ENCODE peak calls at places on chromosome 14, in nine cellular contexts. One of them, this sample, is unnamed.

GRCh38 chr14:69237584-69237983 is 22.4 kb upstream of the GALNT16 start:
- DNase-seq in HCT116: no peak
- DNase-seq in breast epithelium: no peak
- DNase-seq in A549: no peak
- DNase-seq in HepG2: no peak
- DNase-seq in right lobe of liver: no peak
- DNase-seq in GM12878: no peak
- DNase-seq in IMR-90: no peak
- DNase-seq in transverse colon: no peak
- DNase-seq in this sample: no peak

GRCh38 chr14:37598085-37598972 is 2.9 kb downstream of the TTC6 start:
- DNase-seq in HCT116: no peak
- DNase-seq in A549: no peak
- DNase-seq in GM12878: no peak
- DNase-seq in right lobe of liver: no peak
- DNase-seq in transverse colon: peak
- DNase-seq in breast epithelium: no peak
- DNase-seq in HepG2: no peak
- DNase-seq in IMR-90: no peak
- DNase-seq in this sample: no peak

GRCh38 chr14:101494826-101495225 is 66.5 kb upstream of the DIO3 start:
- DNase-seq in transverse colon: peak
- DNase-seq in GM12878: no peak
- DNase-seq in HCT116: no peak
- DNase-seq in IMR-90: no peak
- DNase-seq in HepG2: no peak
- DNase-seq in breast epithelium: no peak
- DNase-seq in right lobe of liver: no peak
- DNase-seq in A549: no peak
- DNase-seq in this sample: no peak

GRCh38 chr14:77098470-77099353 is 654 bp downstream of the CIPC start:
- DNase-seq in IMR-90: no peak
- DNase-seq in HepG2: no peak
- DNase-seq in HCT116: no peak
- DNase-seq in breast epithelium: peak
- DNase-seq in A549: no peak
- DNase-seq in right lobe of liver: peak
- DNase-seq in GM12878: no peak
- DNase-seq in transverse colon: peak
- DNase-seq in this sample: peak

GRCh38 chr14:32330356-32331226 is 1.5 kb downstream of the AKAP6 start:
- DNase-seq in breast epithelium: no peak
- DNase-seq in IMR-90: no peak
- DNase-seq in HepG2: no peak
- DNase-seq in right lobe of liver: no peak
- DNase-seq in GM12878: no peak
- DNase-seq in A549: no peak
- DNase-seq in HCT116: no peak
- DNase-seq in transverse colon: peak
- DNase-seq in this sample: peak

GRCh38 chr14:83827383-83827782 is 1702.6 kb upstream of the FLRT2 start:
- DNase-seq in transverse colon: no peak
- DNase-seq in breast epithelium: no peak
- DNase-seq in HepG2: no peak
- DNase-seq in right lobe of liver: no peak
- DNase-seq in A549: no peak
- DNase-seq in IMR-90: peak
- DNase-seq in HCT116: no peak
- DNase-seq in GM12878: no peak
- DNase-seq in this sample: no peak

GRCh38 chr14:93126124-93126523 is 10.4 kb upstream of the ITPK1 start:
- DNase-seq in GM12878: no peak
- DNase-seq in breast epithelium: no peak
- DNase-seq in A549: no peak
- DNase-seq in transverse colon: no peak
- DNase-seq in HCT116: no peak
- DNase-seq in IMR-90: no peak
- DNase-seq in right lobe of liver: no peak
- DNase-seq in HepG2: no peak
- DNase-seq in this sample: no peak

GRCh38 chr14:94773017-94773681 is 3.2 kb upstream of the GSC start:
- DNase-seq in GM12878: no peak
- DNase-seq in transverse colon: no peak
- DNase-seq in A549: no peak
- DNase-seq in HepG2: no peak
- DNase-seq in IMR-90: no peak
- DNase-seq in breast epithelium: no peak
- DNase-seq in HCT116: no peak
- DNase-seq in right lobe of liver: no peak
- DNase-seq in this sample: no peak

GRCh38 chr14:77376380-77376770 is 519 bp downstream of the TMED8 start:
- DNase-seq in IMR-90: no peak
- DNase-seq in HepG2: no peak
- DNase-seq in breast epithelium: no peak
- DNase-seq in transverse colon: peak
- DNase-seq in right lobe of liver: peak
- DNase-seq in A549: peak
- DNase-seq in HCT116: no peak
- DNase-seq in GM12878: no peak
- DNase-seq in this sample: peak

GRCh38 chr14:99896371-99896770 is 103.2 kb downstream of the EML1 start:
- DNase-seq in right lobe of liver: no peak
- DNase-seq in HCT116: no peak
- DNase-seq in breast epithelium: no peak
- DNase-seq in transverse colon: no peak
- DNase-seq in A549: no peak
- DNase-seq in GM12878: no peak
- DNase-seq in IMR-90: no peak
- DNase-seq in HepG2: no peak
- DNase-seq in this sample: no peak

GRCh38 chr14:99603471-99603933 is 505 bp downstream of the CCDC85C start:
- DNase-seq in transverse colon: peak
- DNase-seq in HepG2: no peak
- DNase-seq in breast epithelium: no peak
- DNase-seq in HCT116: no peak
- DNase-seq in GM12878: no peak
- DNase-seq in right lobe of liver: peak
- DNase-seq in A549: peak
- DNase-seq in IMR-90: peak
- DNase-seq in this sample: peak

DNA sequence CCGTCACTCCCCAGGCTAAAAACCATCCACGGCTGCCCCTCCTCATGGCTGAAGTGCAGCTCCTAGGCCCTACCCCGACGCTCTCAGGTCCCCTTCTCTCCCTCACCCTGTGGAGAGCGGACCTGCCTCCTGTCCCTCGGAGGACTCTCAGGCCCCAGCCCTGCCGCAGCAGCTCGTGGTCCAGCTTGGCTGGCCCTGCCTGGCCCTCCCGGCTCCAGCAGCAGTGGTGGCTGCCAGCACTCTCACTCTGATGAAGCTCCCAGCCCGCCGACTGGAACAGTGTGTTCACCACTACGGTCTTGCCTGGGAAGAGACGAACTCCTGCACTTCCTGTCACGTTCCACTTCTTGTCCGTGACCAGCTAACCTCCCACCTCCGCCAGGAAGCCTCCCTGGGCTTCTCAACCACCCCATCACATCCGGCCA is 11.1 kb downstream of the BAG5 start:
- DNase-seq in HCT116: no peak
- DNase-seq in transverse colon: no peak
- DNase-seq in A549: no peak
- DNase-seq in IMR-90: no peak
- DNase-seq in right lobe of liver: peak
- DNase-seq in HepG2: no peak
- DNase-seq in GM12878: no peak
- DNase-seq in breast epithelium: peak
- DNase-seq in this sample: no peak
- TF ChIP-seq POLR2A in HCT116: no peak
- TF ChIP-seq POLR2A in transverse colon: no peak
- TF ChIP-seq POLR2A in A549: no peak
- TF ChIP-seq POLR2A in IMR-90: no peak
- TF ChIP-seq POLR2A in right lobe of liver: no peak
- TF ChIP-seq POLR2A in HepG2: no peak
- TF ChIP-seq POLR2A in GM12878: no peak
- TF ChIP-seq POLR2A in breast epithelium: no peak
- TF ChIP-seq POLR2A in this sample: no peak

GRCh38 chr14:34376868-34377267 is 85.2 kb downstream of the SPTSSA start:
- DNase-seq in breast epithelium: no peak
- DNase-seq in transverse colon: no peak
- DNase-seq in HCT116: no peak
- DNase-seq in GM12878: no peak
- DNase-seq in A549: no peak
- DNase-seq in IMR-90: no peak
- DNase-seq in right lobe of liver: no peak
- DNase-seq in HepG2: no peak
- DNase-seq in this sample: no peak
- TF ChIP-seq POLR2A in breast epithelium: no peak
- TF ChIP-seq POLR2A in transverse colon: no peak
- TF ChIP-seq POLR2A in HCT116: no peak
- TF ChIP-seq POLR2A in GM12878: no peak
- TF ChIP-seq POLR2A in A549: no peak
- TF ChIP-seq POLR2A in IMR-90: no peak
- TF ChIP-seq POLR2A in right lobe of liver: no peak
- TF ChIP-seq POLR2A in HepG2: no peak
- TF ChIP-seq POLR2A in this sample: no peak

DNA sequence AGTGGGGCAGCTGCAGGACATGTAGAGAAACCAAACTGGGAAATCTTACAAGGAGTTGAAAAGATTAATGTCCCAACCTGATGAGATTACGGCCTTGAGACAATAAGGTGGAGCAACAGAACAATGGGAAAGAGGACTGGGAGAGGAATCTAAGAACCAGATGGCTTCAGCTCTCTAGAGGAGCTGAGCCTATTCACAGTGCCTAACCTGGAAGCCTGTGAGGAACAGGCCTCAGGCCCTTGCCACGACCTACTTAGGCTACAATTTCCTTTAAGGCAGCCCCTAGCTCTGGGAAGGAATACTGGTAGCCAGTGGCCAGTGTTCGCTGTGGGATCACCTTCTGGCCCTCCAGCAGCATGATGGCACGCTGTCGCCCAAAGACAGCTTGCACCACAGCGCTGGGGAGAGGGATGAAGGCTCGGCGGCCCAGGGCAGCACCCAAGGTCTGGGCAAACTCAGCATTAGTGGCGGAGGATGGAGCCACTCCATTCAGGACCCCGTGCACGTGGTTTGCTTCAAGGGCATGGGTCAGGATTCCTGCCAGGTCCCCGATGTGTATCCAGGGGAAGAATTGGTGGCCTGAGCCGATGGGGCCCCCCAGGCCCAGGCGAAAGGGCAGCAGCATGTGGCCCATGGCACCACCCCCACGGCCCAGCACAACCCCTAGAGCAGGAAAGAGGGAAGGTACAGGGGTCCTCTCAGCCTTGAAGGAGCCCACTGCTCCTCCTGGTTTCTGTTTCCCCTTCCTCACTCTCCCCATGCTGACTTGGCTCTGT is 2.6 kb downstream of the SDR39U1 start:
- DNase-seq in GM12878: no peak
- DNase-seq in HepG2: no peak
- DNase-seq in right lobe of liver: no peak
- DNase-seq in HCT116: no peak
- DNase-seq in transverse colon: no peak
- DNase-seq in A549: no peak
- DNase-seq in IMR-90: no peak
- DNase-seq in breast epithelium: no peak
- DNase-seq in this sample: no peak
- TF ChIP-seq POLR2A in GM12878: no peak
- TF ChIP-seq POLR2A in HepG2: no peak
- TF ChIP-seq POLR2A in right lobe of liver: no peak
- TF ChIP-seq POLR2A in HCT116: no peak
- TF ChIP-seq POLR2A in transverse colon: no peak
- TF ChIP-seq POLR2A in A549: no peak
- TF ChIP-seq POLR2A in IMR-90: peak
- TF ChIP-seq POLR2A in breast epithelium: no peak
- TF ChIP-seq POLR2A in this sample: peak

GRCh38 chr14:24429395-24430142 is at the start of the genes CBLN3 and KHNYN:
- DNase-seq in right lobe of liver: peak
- DNase-seq in A549: peak
- DNase-seq in transverse colon: peak
- DNase-seq in IMR-90: peak
- DNase-seq in GM12878: no peak
- DNase-seq in HepG2: peak
- DNase-seq in breast epithelium: peak
- DNase-seq in HCT116: peak
- DNase-seq in this sample: peak
- TF ChIP-seq POLR2A in right lobe of liver: peak
- TF ChIP-seq POLR2A in A549: peak
- TF ChIP-seq POLR2A in transverse colon: peak
- TF ChIP-seq POLR2A in IMR-90: peak
- TF ChIP-seq POLR2A in GM12878: peak
- TF ChIP-seq POLR2A in HepG2: no peak
- TF ChIP-seq POLR2A in breast epithelium: peak
- TF ChIP-seq POLR2A in HCT116: peak
- TF ChIP-seq POLR2A in this sample: peak

GRCh38 chr14:71348394-71348793 is 441.1 kb downstream of the PCNX1 start:
- DNase-seq in HCT116: no peak
- DNase-seq in HepG2: no peak
- DNase-seq in transverse colon: no peak
- DNase-seq in GM12878: no peak
- DNase-seq in IMR-90: no peak
- DNase-seq in A549: no peak
- DNase-seq in breast epithelium: no peak
- DNase-seq in right lobe of liver: no peak
- DNase-seq in this sample: no peak

GRCh38 chr14:71344506-71344905 is 437.2 kb downstream of the PCNX1 start:
- DNase-seq in breast epithelium: no peak
- DNase-seq in HepG2: no peak
- DNase-seq in HCT116: no peak
- DNase-seq in IMR-90: no peak
- DNase-seq in A549: no peak
- DNase-seq in transverse colon: no peak
- DNase-seq in right lobe of liver: no peak
- DNase-seq in GM12878: no peak
- DNase-seq in this sample: no peak

GRCh38 chr14:71346685-71347084 is 439.4 kb downstream of the PCNX1 start:
- DNase-seq in right lobe of liver: no peak
- DNase-seq in transverse colon: no peak
- DNase-seq in IMR-90: no peak
- DNase-seq in GM12878: no peak
- DNase-seq in HCT116: no peak
- DNase-seq in A549: no peak
- DNase-seq in breast epithelium: no peak
- DNase-seq in HepG2: no peak
- DNase-seq in this sample: no peak

GRCh38 chr14:71354142-71354541 is 446.9 kb downstream of the PCNX1 start:
- DNase-seq in transverse colon: no peak
- DNase-seq in breast epithelium: no peak
- DNase-seq in right lobe of liver: no peak
- DNase-seq in IMR-90: no peak
- DNase-seq in HepG2: no peak
- DNase-seq in HCT116: no peak
- DNase-seq in A549: no peak
- DNase-seq in GM12878: no peak
- DNase-seq in this sample: no peak

DNA sequence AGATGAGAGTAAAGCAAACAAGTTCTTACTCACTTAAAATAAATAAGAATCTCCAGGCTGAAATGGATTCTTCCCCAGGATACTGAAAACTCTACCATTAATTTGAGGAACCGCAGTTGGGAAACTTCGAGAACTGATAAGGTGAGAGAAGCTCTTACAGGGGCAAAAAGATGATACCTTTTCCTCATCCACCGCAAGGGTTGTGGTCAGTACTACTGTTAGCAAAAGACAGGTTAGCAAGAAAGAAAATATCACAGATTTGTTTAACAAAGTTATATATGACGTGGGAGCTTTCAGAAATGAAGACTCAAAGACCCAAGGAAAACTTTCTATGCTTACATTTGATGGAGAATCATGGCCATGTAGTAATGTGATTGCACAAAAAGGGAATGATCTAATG is 441.6 kb downstream of the PCNX1 start:
- DNase-seq in transverse colon: no peak
- DNase-seq in IMR-90: no peak
- DNase-seq in HepG2: no peak
- DNase-seq in A549: no peak
- DNase-seq in right lobe of liver: no peak
- DNase-seq in HCT116: no peak
- DNase-seq in GM12878: no peak
- DNase-seq in breast epithelium: no peak
- DNase-seq in this sample: no peak
- TF ChIP-seq POLR2A in transverse colon: no peak
- TF ChIP-seq POLR2A in IMR-90: no peak
- TF ChIP-seq POLR2A in HepG2: no peak
- TF ChIP-seq POLR2A in A549: no peak
- TF ChIP-seq POLR2A in right lobe of liver: no peak
- TF ChIP-seq POLR2A in HCT116: no peak
- TF ChIP-seq POLR2A in GM12878: no peak
- TF ChIP-seq POLR2A in breast epithelium: no peak
- TF ChIP-seq POLR2A in this sample: no peak